ENCODE peak calls at places on chromosomes 16 and 17, in four cellular contexts. V is SK-MEL-5, U is psoas muscle, Y is A549. K is an unnamed sample.
A peak's percentile ranks its signal among the peaks of the same experiment; 100 is the strongest.

GRCh38 chr16:56871172-56871593 is 6.2 kb downstream of the SLC12A3 start:
- DNase-seq in Y (no peak), V (no peak), U (no peak), K (no peak)

GRCh38 chr16:70433456-70434103 is 5.3 kb downstream of the ST3GAL2 start:
- DNase-seq in U (peak; percentile 61), V (no peak), Y (no peak), K (no peak)

GRCh38 chr16:51095890-51096626 is 55.0 kb downstream of the SALL1 start:
- DNase-seq in V (no peak), Y (no peak), U (no peak), K (no peak)

GRCh38 chr17:9845306-9845705 is 19.6 kb downstream of the GLP2R start:
- DNase-seq in V (no peak), U (no peak), Y (no peak), K (no peak)

GRCh38 chr16:13305019-13305755 is 403.8 kb downstream of the SHISA9 start:
- DNase-seq in U (no peak), V (no peak), Y (no peak), K (no peak)

GRCh38 chr16:6956511-6956910 is 376.1 kb upstream of the RBFOX1 start:
- DNase-seq in Y (no peak), V (no peak), U (no peak), K (no peak)

GRCh38 chr17:41048441-41048840 is 1.3 kb upstream of the KRTAP2-1 start:
- DNase-seq in U (no peak), V (no peak), Y (no peak), K (no peak)

GRCh38 chr17:36132421-36132831 is 28.8 kb downstream of the CCL4 start:
- DNase-seq in U (no peak), Y (no peak), V (no peak), K (no peak)

GRCh38 chr17:40576113-40576740 is 11.0 kb upstream of the CCR7 start:
- DNase-seq in V (no peak), U (no peak), Y (no peak), K (no peak)

GRCh38 chr16:75265911-75266701 is 14.7 kb upstream of the BCAR1 start:
- DNase-seq in V (peak; percentile 53), Y (peak; percentile 85), U (peak; percentile 84), K (peak; percentile 81)

GRCh38 chr16:11135167-11135973 is 120.6 kb downstream of the SOCS1 start:
- DNase-seq in V (no peak), U (peak; percentile 56), Y (no peak), K (no peak)

GRCh38 chr17:48100591-48101011 is 677 bp downstream of the CBX1 start:
- DNase-seq in V (peak; percentile 65), Y (peak; percentile 71), U (peak; percentile 54), K (peak; percentile 78)

GRCh38 chr16:54931041-54931756 is 534 bp downstream of the IRX5 start:
- DNase-seq in U (peak; percentile 24), Y (peak; percentile 20), V (peak; percentile 20), K (no peak)

GRCh38 chr17:42304187-42305030 is 16.1 kb downstream of the STAT5A start:
- DNase-seq in U (no peak), V (no peak), Y (no peak), K (no peak)

GRCh38 chr17:9252525-9252924 is 231.2 kb downstream of the NTN1 start:
- DNase-seq in V (no peak), U (no peak), Y (no peak), K (no peak)

GRCh38 chr17:50074227-50074626 is 18.3 kb downstream of the ITGA3 start:
- DNase-seq in V (no peak), U (no peak), Y (no peak), K (no peak)

GRCh38 chr17:16652847-16653366 is 743 bp downstream of the ZNF624 start:
- DNase-seq in Y (no peak), V (no peak), U (no peak), K (no peak)

GRCh38 chr17:62809656-62810055 is 1.5 kb upstream of the MARCHF10 start:
- DNase-seq in U (no peak), V (no peak), Y (no peak), K (no peak)

GRCh38 chr16:67364610-67365256 is 28.6 kb downstream of the TPPP3 start:
- DNase-seq in V (no peak), Y (no peak), U (no peak), K (no peak)

GRCh38 chr17:68800731-68801130 is 154.5 kb downstream of the ABCA8 start:
- DNase-seq in Y (no peak), U (no peak), V (no peak), K (no peak)

GRCh38 chr16:74724820-74725549 is 24.3 kb upstream of the MLKL start:
- DNase-seq in U (no peak), Y (no peak), V (no peak), K (no peak)

GRCh38 chr17:43449470-43450202 is 34.1 kb upstream of the DHX8 start:
- DNase-seq in V (no peak), U (no peak), Y (peak; percentile 67), K (no peak)

GRCh38 chr17:82019208-82019727 is 3.4 kb downstream of the CENPX start:
- DNase-seq in U (no peak), V (no peak), Y (no peak), K (no peak)

GRCh38 chr17:75009139-75009724 is 3.2 kb upstream of the MRPL58 start:
- DNase-seq in Y (no peak), U (no peak), V (no peak), K (no peak)

GRCh38 chr16:50762241-50762640 is 20.4 kb downstream of the CYLD start:
- DNase-seq in U (no peak), V (no peak), Y (no peak), K (no peak)

GRCh38 chr17:72843591-72843990 is 248.9 kb downstream of the SLC39A11 start:
- DNase-seq in V (no peak), U (no peak), Y (no peak), K (no peak)

GRCh38 chr17:18964018-18964351 is 12.0 kb downstream of the SLC5A10 start:
- DNase-seq in U (no peak), Y (no peak), V (no peak), K (no peak)

GRCh38 chr17:38673714-38674012 is 1.1 kb downstream of the EPOP start:
- DNase-seq in U (peak; percentile 32), Y (peak; percentile 40), V (no peak), K (no peak)

GRCh38 chr16:78024159-78024558 is 1.8 kb downstream of the CLEC3A start:
- DNase-seq in U (no peak), Y (no peak), V (no peak), K (no peak)

GRCh38 chr16:78749745-78750268 is 650.4 kb downstream of the WWOX start:
- DNase-seq in V (no peak), Y (no peak), U (no peak), K (no peak)

GRCh38 chr17:41533613-41534012 is 5.5 kb upstream of the KRT19 start:
- DNase-seq in V (no peak), U (no peak), Y (no peak), K (no peak)